ENCODE peak calls at places on chromosomes 6 and 20, in six cellular contexts. One of them, this sample, is unnamed.

GRCh38 chr6:147758305-147758704 is 249.8 kb downstream of the SAMD5 start:
- DNase-seq in esophagus squamous epithelium: no peak
- DNase-seq in cardiac fibroblast: no peak
- DNase-seq in OCI-LY7: no peak
- DNase-seq in left ventricle myocardium inferior: no peak
- DNase-seq in kidney: no peak
- DNase-seq in this sample: no peak

GRCh38 chr20:15918631-15919030 is 654.6 kb downstream of the KIF16B start:
- DNase-seq in esophagus squamous epithelium: no peak
- DNase-seq in cardiac fibroblast: no peak
- DNase-seq in OCI-LY7: no peak
- DNase-seq in left ventricle myocardium inferior: no peak
- DNase-seq in kidney: no peak
- DNase-seq in this sample: no peak

GRCh38 chr20:19828233-19828632 is 70.2 kb downstream of the RIN2 start:
- DNase-seq in esophagus squamous epithelium: no peak
- DNase-seq in cardiac fibroblast: peak
- DNase-seq in OCI-LY7: peak
- DNase-seq in left ventricle myocardium inferior: no peak
- DNase-seq in kidney: no peak
- DNase-seq in this sample: peak

GRCh38 chr20:62772994-62773858 is 23.0 kb upstream of the MRGBP start:
- DNase-seq in esophagus squamous epithelium: no peak
- DNase-seq in cardiac fibroblast: peak
- DNase-seq in OCI-LY7: no peak
- DNase-seq in left ventricle myocardium inferior: no peak
- DNase-seq in kidney: no peak
- DNase-seq in this sample: no peak

GRCh38 chr20:50339196-50339901 is 148.7 kb downstream of the CEBPB start:
- DNase-seq in esophagus squamous epithelium: no peak
- DNase-seq in cardiac fibroblast: peak
- DNase-seq in OCI-LY7: no peak
- DNase-seq in left ventricle myocardium inferior: no peak
- DNase-seq in kidney: no peak
- DNase-seq in this sample: no peak

GRCh38 chr6:56749632-56750151 is 107.0 kb upstream of the DST start:
- DNase-seq in esophagus squamous epithelium: no peak
- DNase-seq in cardiac fibroblast: peak
- DNase-seq in OCI-LY7: no peak
- DNase-seq in left ventricle myocardium inferior: no peak
- DNase-seq in kidney: no peak
- DNase-seq in this sample: no peak

GRCh38 chr6:30915591-30915946 is 1.5 kb downstream of the VARS2 start:
- DNase-seq in esophagus squamous epithelium: no peak
- DNase-seq in cardiac fibroblast: peak
- DNase-seq in OCI-LY7: peak
- DNase-seq in left ventricle myocardium inferior: no peak
- DNase-seq in kidney: no peak
- DNase-seq in this sample: peak

GRCh38 chr6:132060591-132060990 is 109.4 kb upstream of the CCN2 start:
- DNase-seq in esophagus squamous epithelium: no peak
- DNase-seq in cardiac fibroblast: peak
- DNase-seq in OCI-LY7: peak
- DNase-seq in left ventricle myocardium inferior: no peak
- DNase-seq in kidney: no peak
- DNase-seq in this sample: no peak

GRCh38 chr6:118921084-118921483 is 13.9 kb downstream of the MCM9 start:
- DNase-seq in esophagus squamous epithelium: no peak
- DNase-seq in cardiac fibroblast: no peak
- DNase-seq in OCI-LY7: no peak
- DNase-seq in left ventricle myocardium inferior: no peak
- DNase-seq in kidney: no peak
- DNase-seq in this sample: no peak

GRCh38 chr6:167763056-167763944 is 63.4 kb upstream of the AFDN start:
- DNase-seq in esophagus squamous epithelium: no peak
- DNase-seq in cardiac fibroblast: no peak
- DNase-seq in OCI-LY7: no peak
- DNase-seq in left ventricle myocardium inferior: no peak
- DNase-seq in kidney: no peak
- DNase-seq in this sample: no peak

DNA sequence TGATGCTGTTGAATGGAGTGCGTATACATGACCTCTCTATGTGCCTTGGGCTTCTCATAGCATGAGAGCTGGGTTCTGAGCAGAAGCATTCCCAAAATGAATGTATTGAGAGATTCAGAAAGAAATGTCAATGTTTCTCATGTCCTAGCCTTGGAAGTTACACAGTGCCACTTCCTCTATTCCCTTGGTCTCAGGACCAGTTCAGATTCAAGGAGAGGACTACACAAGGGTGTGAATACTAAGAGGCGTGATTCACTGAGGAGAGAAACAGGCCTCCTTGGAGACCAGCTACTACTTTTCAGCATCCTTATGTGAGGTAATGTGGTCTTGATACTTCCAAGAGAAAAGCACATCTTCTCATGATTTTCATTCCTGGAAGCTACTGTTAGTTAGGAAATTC is 10.4 kb downstream of the PPARD start:
- DNase-seq in esophagus squamous epithelium: no peak
- DNase-seq in cardiac fibroblast: no peak
- DNase-seq in OCI-LY7: no peak
- DNase-seq in left ventricle myocardium inferior: no peak
- DNase-seq in kidney: no peak
- DNase-seq in this sample: no peak
- TF ChIP-seq CTCF in esophagus squamous epithelium: no peak
- TF ChIP-seq CTCF in cardiac fibroblast: no peak
- TF ChIP-seq CTCF in OCI-LY7: no peak
- TF ChIP-seq CTCF in left ventricle myocardium inferior: no peak
- TF ChIP-seq CTCF in kidney: no peak
- TF ChIP-seq CTCF in this sample: no peak

DNA sequence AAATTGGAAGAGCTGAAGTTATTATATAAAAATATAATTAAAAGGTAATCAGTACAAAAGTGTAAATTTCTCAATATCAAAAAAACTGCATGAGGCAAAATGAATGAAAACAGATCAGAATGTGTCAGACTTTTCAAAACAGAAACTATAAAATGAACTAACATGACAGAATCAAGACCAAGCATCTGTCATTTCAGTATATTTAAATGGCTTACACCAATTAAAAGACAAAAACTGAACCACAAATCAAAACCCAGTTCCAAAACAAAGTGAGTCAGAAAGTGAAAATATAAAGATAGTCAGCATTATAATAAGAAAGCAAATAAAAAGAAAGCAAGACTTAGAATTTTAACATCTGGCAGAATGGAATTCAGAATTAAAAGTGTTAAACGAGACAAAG is 289.7 kb downstream of the UBE3D start:
- DNase-seq in esophagus squamous epithelium: no peak
- DNase-seq in cardiac fibroblast: no peak
- DNase-seq in OCI-LY7: no peak
- DNase-seq in left ventricle myocardium inferior: no peak
- DNase-seq in kidney: no peak
- DNase-seq in this sample: no peak
- TF ChIP-seq CTCF in esophagus squamous epithelium: no peak
- TF ChIP-seq CTCF in cardiac fibroblast: no peak
- TF ChIP-seq CTCF in OCI-LY7: no peak
- TF ChIP-seq CTCF in left ventricle myocardium inferior: no peak
- TF ChIP-seq CTCF in kidney: no peak
- TF ChIP-seq CTCF in this sample: no peak

DNA sequence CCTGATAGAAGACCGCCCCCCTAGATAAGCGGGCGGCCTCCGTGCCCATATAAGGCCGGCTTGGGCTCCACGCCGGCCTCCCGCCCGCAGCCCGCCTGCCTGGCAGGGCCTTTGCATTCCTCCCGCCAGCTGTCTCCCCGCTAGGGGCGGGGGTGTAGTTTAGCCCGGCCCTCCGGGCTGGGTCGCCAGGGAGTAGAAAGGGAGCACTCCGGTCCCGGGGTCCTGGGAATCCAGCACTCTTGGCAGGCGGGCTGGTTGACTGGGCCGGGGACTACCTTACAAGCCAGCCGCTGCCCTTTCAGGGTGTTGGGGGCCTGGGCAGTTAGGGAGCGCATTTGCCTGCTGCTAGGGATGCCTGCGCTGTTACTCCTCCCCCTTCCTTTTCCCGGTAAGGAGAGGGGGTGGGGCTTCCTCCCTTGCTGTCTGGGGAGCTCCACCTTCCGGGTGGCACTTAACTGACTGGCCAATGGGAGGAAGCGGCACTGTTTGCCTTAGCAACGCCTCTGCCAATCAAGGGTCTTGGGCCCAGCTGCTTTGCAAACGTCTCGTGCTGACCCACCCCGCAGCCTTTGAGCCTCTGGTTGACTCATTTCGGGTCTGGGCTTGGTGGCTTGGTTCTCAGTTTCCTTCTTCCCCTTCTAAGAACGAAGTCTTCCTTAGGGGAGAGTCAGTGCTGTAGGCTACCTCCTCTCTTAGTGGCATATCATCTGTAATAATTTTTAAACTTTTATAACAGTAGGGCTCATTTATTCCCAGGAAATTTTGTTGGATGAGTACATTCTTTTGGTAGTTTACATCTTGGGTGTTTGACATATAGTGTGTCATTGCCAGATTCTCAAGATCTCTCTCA is 3.4 kb downstream of the SRF start:
- DNase-seq in esophagus squamous epithelium: peak
- DNase-seq in cardiac fibroblast: peak
- DNase-seq in OCI-LY7: peak
- DNase-seq in left ventricle myocardium inferior: peak
- DNase-seq in kidney: peak
- DNase-seq in this sample: peak
- TF ChIP-seq CTCF in esophagus squamous epithelium: peak
- TF ChIP-seq CTCF in cardiac fibroblast: peak
- TF ChIP-seq CTCF in OCI-LY7: no peak
- TF ChIP-seq CTCF in left ventricle myocardium inferior: peak
- TF ChIP-seq CTCF in kidney: peak
- TF ChIP-seq CTCF in this sample: no peak

DNA sequence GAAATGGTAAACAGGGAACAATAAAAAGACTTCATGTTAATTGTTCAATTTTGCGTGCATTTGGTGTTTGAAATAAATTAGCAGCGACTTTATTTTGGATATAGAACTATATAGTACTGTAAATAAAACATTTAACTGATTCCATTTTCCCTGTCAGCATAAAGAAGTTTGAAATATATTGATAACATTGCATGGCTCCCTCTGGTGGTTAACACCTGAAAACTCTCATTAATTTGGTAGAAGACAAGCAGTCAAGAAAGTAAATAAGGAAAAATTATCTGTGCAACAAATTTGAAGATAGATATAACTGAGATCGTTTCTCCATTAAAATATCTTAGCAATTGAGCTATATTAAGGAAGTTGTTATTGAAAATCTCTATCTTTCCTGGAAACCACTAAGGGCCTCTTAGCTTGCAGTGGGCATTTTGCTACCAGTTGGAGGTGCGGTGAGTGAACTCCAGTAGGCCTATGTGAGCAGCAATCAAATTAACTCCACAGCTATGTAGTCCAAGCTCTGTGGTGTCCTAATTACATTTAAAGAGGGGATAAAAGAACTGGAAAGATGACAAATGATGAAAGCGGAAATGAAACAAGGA is 435.7 kb upstream of the FKBP1C start:
- DNase-seq in esophagus squamous epithelium: no peak
- DNase-seq in cardiac fibroblast: no peak
- DNase-seq in OCI-LY7: peak
- DNase-seq in left ventricle myocardium inferior: no peak
- DNase-seq in kidney: no peak
- DNase-seq in this sample: peak
- TF ChIP-seq CTCF in esophagus squamous epithelium: no peak
- TF ChIP-seq CTCF in cardiac fibroblast: no peak
- TF ChIP-seq CTCF in OCI-LY7: peak
- TF ChIP-seq CTCF in left ventricle myocardium inferior: peak
- TF ChIP-seq CTCF in kidney: no peak
- TF ChIP-seq CTCF in this sample: peak

GRCh38 chr20:46020515-46020914 is 8.5 kb upstream of the SLC12A5 start:
- DNase-seq in esophagus squamous epithelium: no peak
- DNase-seq in cardiac fibroblast: no peak
- DNase-seq in OCI-LY7: peak
- DNase-seq in left ventricle myocardium inferior: no peak
- DNase-seq in kidney: no peak
- DNase-seq in this sample: no peak

GRCh38 chr20:46023999-46024398 is 5.0 kb upstream of the SLC12A5 start:
- DNase-seq in esophagus squamous epithelium: no peak
- DNase-seq in cardiac fibroblast: no peak
- DNase-seq in OCI-LY7: no peak
- DNase-seq in left ventricle myocardium inferior: no peak
- DNase-seq in kidney: no peak
- DNase-seq in this sample: no peak

GRCh38 chr20:46023148-46023484 is 5.9 kb upstream of the SLC12A5 start:
- DNase-seq in esophagus squamous epithelium: no peak
- DNase-seq in cardiac fibroblast: no peak
- DNase-seq in OCI-LY7: no peak
- DNase-seq in left ventricle myocardium inferior: no peak
- DNase-seq in kidney: no peak
- DNase-seq in this sample: no peak

GRCh38 chr20:46022411-46023147 is 6.4 kb upstream of the SLC12A5 start:
- DNase-seq in esophagus squamous epithelium: no peak
- DNase-seq in cardiac fibroblast: peak
- DNase-seq in OCI-LY7: peak
- DNase-seq in left ventricle myocardium inferior: peak
- DNase-seq in kidney: no peak
- DNase-seq in this sample: peak

GRCh38 chr20:46021361-46022359 is 7.4 kb upstream of the SLC12A5 start:
- DNase-seq in esophagus squamous epithelium: no peak
- DNase-seq in cardiac fibroblast: no peak
- DNase-seq in OCI-LY7: peak
- DNase-seq in left ventricle myocardium inferior: no peak
- DNase-seq in kidney: peak
- DNase-seq in this sample: peak
- TF ChIP-seq CTCF in esophagus squamous epithelium: no peak
- TF ChIP-seq CTCF in cardiac fibroblast: no peak
- TF ChIP-seq CTCF in OCI-LY7: peak
- TF ChIP-seq CTCF in left ventricle myocardium inferior: no peak
- TF ChIP-seq CTCF in kidney: no peak
- TF ChIP-seq CTCF in this sample: peak

DNA sequence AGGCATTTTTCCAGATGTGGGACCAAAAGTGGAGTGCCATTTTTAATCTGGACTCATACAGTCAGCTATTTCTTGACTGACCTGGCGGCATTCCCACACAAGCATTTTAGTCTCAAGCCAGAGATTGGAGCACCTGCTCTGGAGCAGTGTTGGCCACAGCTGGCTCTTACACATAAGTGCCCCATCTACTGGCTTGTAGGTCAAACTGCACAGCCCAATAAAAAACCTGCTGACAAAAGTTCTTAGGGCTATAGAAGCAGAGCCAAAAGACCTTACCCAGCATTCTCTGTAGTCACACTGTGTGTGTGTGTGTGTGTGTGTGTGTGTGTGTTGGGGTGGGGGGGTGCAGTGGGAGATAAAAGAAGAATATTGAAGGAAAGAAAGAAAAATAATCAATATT is 38.6 kb upstream of the SENP6 start:
- DNase-seq in esophagus squamous epithelium: no peak
- DNase-seq in cardiac fibroblast: peak
- DNase-seq in OCI-LY7: peak
- DNase-seq in left ventricle myocardium inferior: no peak
- DNase-seq in kidney: no peak
- DNase-seq in this sample: peak
- TF ChIP-seq CTCF in esophagus squamous epithelium: no peak
- TF ChIP-seq CTCF in cardiac fibroblast: peak
- TF ChIP-seq CTCF in OCI-LY7: peak
- TF ChIP-seq CTCF in left ventricle myocardium inferior: peak
- TF ChIP-seq CTCF in kidney: peak
- TF ChIP-seq CTCF in this sample: peak

GRCh38 chr20:46011631-46012482 is 3.1 kb downstream of the MMP9 start:
- DNase-seq in esophagus squamous epithelium: no peak
- DNase-seq in cardiac fibroblast: peak
- DNase-seq in OCI-LY7: peak
- DNase-seq in left ventricle myocardium inferior: peak
- DNase-seq in kidney: peak
- DNase-seq in this sample: no peak
- TF ChIP-seq CTCF in esophagus squamous epithelium: no peak
- TF ChIP-seq CTCF in cardiac fibroblast: peak
- TF ChIP-seq CTCF in OCI-LY7: peak
- TF ChIP-seq CTCF in left ventricle myocardium inferior: no peak
- TF ChIP-seq CTCF in kidney: no peak
- TF ChIP-seq CTCF in this sample: peak

This sample was measured in GM13977.